ENCODE peak calls at places on chromosomes 12 and 14, in seven cellular contexts. One of them, this sample, is unnamed.
A peak's percentile ranks its signal among the peaks of the same experiment; 100 is the strongest.

GRCh38 chr14:99357856-99358390 is 85.9 kb upstream of the BCL11B start:
- DNase-seq in transverse colon: no peak
- DNase-seq in body of pancreas: no peak
- DNase-seq in uterus: no peak
- DNase-seq in Peyer's patch: no peak
- DNase-seq in A549: no peak
- DNase-seq in stomach: no peak
- DNase-seq in this sample: no peak

GRCh38 chr12:67710582-67710981 is 62.0 kb downstream of the DYRK2 start:
- DNase-seq in stomach: peak; percentile 59
- DNase-seq in uterus: no peak
- DNase-seq in A549: peak; percentile 82
- DNase-seq in transverse colon: peak; percentile 83
- DNase-seq in Peyer's patch: peak; percentile 65
- DNase-seq in body of pancreas: peak; percentile 66
- DNase-seq in this sample: no peak

GRCh38 chr12:9925746-9926393 is 6.3 kb downstream of the CLEC2A start:
- DNase-seq in Peyer's patch: no peak
- DNase-seq in A549: peak; percentile 50
- DNase-seq in body of pancreas: no peak
- DNase-seq in uterus: no peak
- DNase-seq in stomach: no peak
- DNase-seq in transverse colon: no peak
- DNase-seq in this sample: no peak

GRCh38 chr14:63361790-63362189 is 43.1 kb upstream of the GPHB5 start:
- DNase-seq in uterus: no peak
- DNase-seq in A549: no peak
- DNase-seq in Peyer's patch: no peak
- DNase-seq in transverse colon: no peak
- DNase-seq in stomach: no peak
- DNase-seq in body of pancreas: no peak
- DNase-seq in this sample: no peak

GRCh38 chr12:26919216-26919555 is 18.6 kb downstream of the INTS13 start:
- DNase-seq in transverse colon: no peak
- DNase-seq in uterus: no peak
- DNase-seq in Peyer's patch: no peak
- DNase-seq in body of pancreas: no peak
- DNase-seq in A549: no peak
- DNase-seq in stomach: no peak
- DNase-seq in this sample: no peak

GRCh38 chr12:122067966-122068365 is 10.6 kb upstream of the MLXIP start:
- DNase-seq in stomach: peak; percentile 58
- DNase-seq in A549: no peak
- DNase-seq in Peyer's patch: no peak
- DNase-seq in body of pancreas: no peak
- DNase-seq in uterus: no peak
- DNase-seq in transverse colon: peak; percentile 75
- DNase-seq in this sample: no peak

GRCh38 chr14:60276347-60276746 is 27.3 kb downstream of the PPM1A start:
- DNase-seq in A549: no peak
- DNase-seq in uterus: no peak
- DNase-seq in transverse colon: no peak
- DNase-seq in body of pancreas: no peak
- DNase-seq in stomach: no peak
- DNase-seq in Peyer's patch: no peak
- DNase-seq in this sample: no peak

GRCh38 chr12:38850463-38850862 is 54.9 kb downstream of the CPNE8 start:
- DNase-seq in A549: no peak
- DNase-seq in Peyer's patch: no peak
- DNase-seq in transverse colon: no peak
- DNase-seq in stomach: no peak
- DNase-seq in body of pancreas: no peak
- DNase-seq in uterus: no peak
- DNase-seq in this sample: no peak

GRCh38 chr12:131221061-131221945 is 267.6 kb downstream of the ADGRD1 start:
- DNase-seq in transverse colon: no peak
- DNase-seq in body of pancreas: no peak
- DNase-seq in uterus: no peak
- DNase-seq in Peyer's patch: peak; percentile 71
- DNase-seq in stomach: no peak
- DNase-seq in A549: no peak
- DNase-seq in this sample: no peak

GRCh38 chr14:42047421-42048045 is 440.9 kb downstream of the LRFN5 start:
- DNase-seq in stomach: no peak
- DNase-seq in body of pancreas: no peak
- DNase-seq in transverse colon: no peak
- DNase-seq in Peyer's patch: no peak
- DNase-seq in uterus: no peak
- DNase-seq in A549: no peak
- DNase-seq in this sample: no peak

GRCh38 chr14:61713724-61714437 is 18.6 kb downstream of the HIF1A start:
- DNase-seq in A549: no peak
- DNase-seq in stomach: no peak
- DNase-seq in transverse colon: no peak
- DNase-seq in Peyer's patch: no peak
- DNase-seq in body of pancreas: no peak
- DNase-seq in uterus: no peak
- DNase-seq in this sample: no peak

GRCh38 chr12:39931231-39931630 is 174.7 kb downstream of the SLC2A13 start:
- DNase-seq in stomach: no peak
- DNase-seq in body of pancreas: no peak
- DNase-seq in uterus: no peak
- DNase-seq in A549: no peak
- DNase-seq in transverse colon: peak; percentile 27
- DNase-seq in Peyer's patch: no peak
- DNase-seq in this sample: no peak

GRCh38 chr14:104353221-104353920 is 215.0 kb downstream of the KIF26A start:
- DNase-seq in body of pancreas: no peak
- DNase-seq in stomach: peak; percentile 16
- DNase-seq in A549: no peak
- DNase-seq in transverse colon: peak; percentile 5
- DNase-seq in uterus: peak; percentile 5
- DNase-seq in Peyer's patch: no peak
- DNase-seq in this sample: no peak

GRCh38 chr12:26445909-26446308 is 250.5 kb downstream of the SSPN start:
- DNase-seq in body of pancreas: no peak
- DNase-seq in uterus: no peak
- DNase-seq in transverse colon: no peak
- DNase-seq in A549: no peak
- DNase-seq in Peyer's patch: no peak
- DNase-seq in stomach: no peak
- DNase-seq in this sample: no peak

GRCh38 chr14:74963705-74964271 is 8.4 kb upstream of the PGF start:
- DNase-seq in uterus: no peak
- DNase-seq in body of pancreas: no peak
- DNase-seq in stomach: no peak
- DNase-seq in transverse colon: no peak
- DNase-seq in Peyer's patch: no peak
- DNase-seq in A549: no peak
- DNase-seq in this sample: no peak

GRCh38 chr12:131894981-131895639 is 688 bp downstream of the ULK1 start:
- DNase-seq in A549: peak; percentile 49
- DNase-seq in body of pancreas: no peak
- DNase-seq in uterus: no peak
- DNase-seq in Peyer's patch: peak; percentile 59
- DNase-seq in stomach: peak; percentile 30
- DNase-seq in transverse colon: peak; percentile 31
- DNase-seq in this sample: no peak

GRCh38 chr12:91037301-91037700 is 20.5 kb downstream of the KERA start:
- DNase-seq in body of pancreas: no peak
- DNase-seq in Peyer's patch: no peak
- DNase-seq in A549: no peak
- DNase-seq in transverse colon: no peak
- DNase-seq in stomach: no peak
- DNase-seq in uterus: no peak
- DNase-seq in this sample: no peak

GRCh38 chr12:119020377-119021360 is 39.3 kb downstream of the SRRM4 start:
- DNase-seq in A549: peak; percentile 48
- DNase-seq in stomach: peak; percentile 46
- DNase-seq in body of pancreas: peak; percentile 63
- DNase-seq in transverse colon: peak; percentile 18
- DNase-seq in uterus: no peak
- DNase-seq in Peyer's patch: no peak
- DNase-seq in this sample: peak; percentile 54

GRCh38 chr12:50763637-50764115 is at the start of gene ATF1:
- DNase-seq in uterus: peak; percentile 86
- DNase-seq in transverse colon: peak; percentile 93
- DNase-seq in body of pancreas: peak; percentile 91
- DNase-seq in Peyer's patch: peak; percentile 94
- DNase-seq in A549: peak; percentile 97
- DNase-seq in stomach: peak; percentile 92
- DNase-seq in this sample: no peak
- TF ChIP-seq POLR2A in uterus: peak; percentile 76
- TF ChIP-seq POLR2A in transverse colon: peak; percentile 83
- TF ChIP-seq POLR2A in body of pancreas: peak; percentile 61
- TF ChIP-seq POLR2A in Peyer's patch: peak; percentile 83
- TF ChIP-seq POLR2A in A549: peak; percentile 97
- TF ChIP-seq POLR2A in stomach: peak; percentile 26
- TF ChIP-seq POLR2A in this sample: no peak

DNA sequence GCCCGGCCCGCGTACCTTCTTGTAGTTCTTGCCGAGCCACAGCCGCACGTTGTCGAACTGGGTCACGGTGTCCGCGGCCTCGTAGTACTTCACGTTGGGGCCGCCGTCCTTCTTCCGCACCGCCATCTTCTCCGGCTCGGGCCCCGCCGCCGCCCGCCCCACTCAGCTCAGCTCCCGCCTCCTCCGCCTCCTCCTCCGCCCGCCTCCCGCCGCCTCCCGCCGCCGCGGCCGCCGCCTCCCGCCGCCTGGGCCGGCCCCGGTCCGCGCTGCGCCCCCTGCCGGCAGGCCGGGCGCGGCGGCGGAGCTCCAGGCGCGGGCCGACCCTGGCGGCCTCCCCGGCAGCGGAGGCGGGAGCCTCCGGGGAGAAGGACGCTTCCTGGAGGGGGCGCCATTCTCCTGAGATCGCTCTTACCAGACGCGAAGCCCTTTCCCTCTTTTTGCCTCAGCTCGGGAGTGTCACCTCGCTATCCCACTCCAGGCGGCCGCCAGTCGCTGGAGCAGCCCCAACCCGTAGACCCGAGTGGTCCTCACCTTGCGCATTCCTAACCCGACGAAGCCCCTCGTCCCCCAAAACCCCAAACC is at the start of gene SMARCC2:
- DNase-seq in Peyer's patch: peak; percentile 94
- DNase-seq in A549: peak; percentile 92
- DNase-seq in transverse colon: peak; percentile 94
- DNase-seq in stomach: peak; percentile 92
- DNase-seq in body of pancreas: peak; percentile 92
- DNase-seq in uterus: peak; percentile 90
- DNase-seq in this sample: peak; percentile 93
- TF ChIP-seq POLR2A in Peyer's patch: peak; percentile 18
- TF ChIP-seq POLR2A in A549: peak; percentile 63
- TF ChIP-seq POLR2A in transverse colon: peak; percentile 56
- TF ChIP-seq POLR2A in stomach: no peak
- TF ChIP-seq POLR2A in body of pancreas: no peak
- TF ChIP-seq POLR2A in uterus: peak; percentile 48
- TF ChIP-seq POLR2A in this sample: no peak

GRCh38 chr12:101852998-101853397 is 22.2 kb upstream of the GNPTAB start:
- DNase-seq in transverse colon: no peak
- DNase-seq in stomach: no peak
- DNase-seq in uterus: no peak
- DNase-seq in A549: no peak
- DNase-seq in body of pancreas: no peak
- DNase-seq in Peyer's patch: no peak
- DNase-seq in this sample: no peak

GRCh38 chr12:101857043-101857558 is 20.3 kb upstream of the DRAM1 start:
- DNase-seq in transverse colon: no peak
- DNase-seq in A549: peak; percentile 42
- DNase-seq in Peyer's patch: no peak
- DNase-seq in uterus: no peak
- DNase-seq in stomach: no peak
- DNase-seq in body of pancreas: no peak
- DNase-seq in this sample: no peak

GRCh38 chr12:101856030-101856429 is 21.4 kb upstream of the DRAM1 start:
- DNase-seq in transverse colon: no peak
- DNase-seq in uterus: no peak
- DNase-seq in stomach: no peak
- DNase-seq in body of pancreas: no peak
- DNase-seq in A549: no peak
- DNase-seq in Peyer's patch: no peak
- DNase-seq in this sample: no peak

GRCh38 chr12:101855364-101855884 is 22.0 kb upstream of the DRAM1 start:
- DNase-seq in transverse colon: no peak
- DNase-seq in A549: no peak
- DNase-seq in body of pancreas: no peak
- DNase-seq in uterus: no peak
- DNase-seq in Peyer's patch: no peak
- DNase-seq in stomach: no peak
- DNase-seq in this sample: no peak

DNA sequence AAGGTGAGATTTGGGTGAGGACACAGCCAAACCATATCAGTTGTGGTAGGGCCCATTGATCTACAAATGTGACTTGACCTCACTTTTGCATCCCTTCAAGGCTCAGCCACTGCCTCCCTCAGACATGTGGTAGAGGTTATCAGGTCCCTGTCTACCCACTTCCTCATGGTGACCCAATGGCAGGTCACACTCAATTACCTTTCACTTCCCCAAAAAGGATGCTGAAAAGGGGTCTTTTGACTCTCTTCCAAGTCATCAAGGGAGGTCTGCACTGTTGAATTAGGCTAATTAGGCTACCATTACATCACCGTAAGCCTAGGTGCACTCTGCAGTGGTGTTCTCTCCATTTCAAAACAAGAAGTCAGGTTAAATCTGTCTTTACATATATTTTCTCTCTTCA is 22.6 kb upstream of the DRAM1 start:
- DNase-seq in body of pancreas: no peak
- DNase-seq in Peyer's patch: no peak
- DNase-seq in stomach: no peak
- DNase-seq in transverse colon: no peak
- DNase-seq in uterus: no peak
- DNase-seq in A549: no peak
- DNase-seq in this sample: no peak
- TF ChIP-seq POLR2A in body of pancreas: no peak
- TF ChIP-seq POLR2A in Peyer's patch: no peak
- TF ChIP-seq POLR2A in stomach: no peak
- TF ChIP-seq POLR2A in transverse colon: no peak
- TF ChIP-seq POLR2A in uterus: no peak
- TF ChIP-seq POLR2A in A549: no peak
- TF ChIP-seq POLR2A in this sample: no peak

GRCh38 chr14:100622234-100622633 is 35.0 kb upstream of the BEGAIN start:
- DNase-seq in transverse colon: peak; percentile 28
- DNase-seq in uterus: no peak
- DNase-seq in Peyer's patch: peak; percentile 36
- DNase-seq in body of pancreas: no peak
- DNase-seq in stomach: no peak
- DNase-seq in A549: no peak
- DNase-seq in this sample: no peak
- TF ChIP-seq POLR2A in transverse colon: no peak
- TF ChIP-seq POLR2A in uterus: no peak
- TF ChIP-seq POLR2A in Peyer's patch: no peak
- TF ChIP-seq POLR2A in body of pancreas: no peak
- TF ChIP-seq POLR2A in stomach: no peak
- TF ChIP-seq POLR2A in A549: no peak
- TF ChIP-seq POLR2A in this sample: no peak

GRCh38 chr14:20332946-20333782 is at the start of gene CCNB1IP1:
- DNase-seq in Peyer's patch: peak; percentile 59
- DNase-seq in A549: peak; percentile 93
- DNase-seq in uterus: peak; percentile 87
- DNase-seq in stomach: peak; percentile 44
- DNase-seq in body of pancreas: peak; percentile 52
- DNase-seq in transverse colon: peak; percentile 64
- DNase-seq in this sample: no peak
- TF ChIP-seq POLR2A in Peyer's patch: peak; percentile 38
- TF ChIP-seq POLR2A in A549: peak; percentile 36
- TF ChIP-seq POLR2A in uterus: peak; percentile 58
- TF ChIP-seq POLR2A in stomach: no peak
- TF ChIP-seq POLR2A in body of pancreas: no peak
- TF ChIP-seq POLR2A in transverse colon: peak; percentile 77
- TF ChIP-seq POLR2A in this sample: peak; percentile 65

This sample was measured in vagina.